ENCODE peak calls at places on chromosomes 11 and 22, in seven cellular contexts. U, L, K, T, R, J and V are unnamed samples.

GRCh38 chr11:28259177-28259843 is 151.1 kb downstream of the METTL15 start:
- DNase-seq in U (no peak), L (no peak), K (no peak), T (no peak), R (no peak), J (no peak), V (no peak)

GRCh38 chr11:94740975-94741707 is 27.0 kb upstream of the AMOTL1 start:
- DNase-seq in U (no peak), L (no peak), K (peak), T (peak), R (peak), J (peak), V (no peak)

GRCh38 chr22:29394931-29395581 is 6.7 kb upstream of the AP1B1 start:
- DNase-seq in U (peak), L (peak), K (peak), T (peak), R (peak), J (peak), V (peak)

GRCh38 chr11:128324531-128325141 is 262.7 kb downstream of the ETS1 start:
- DNase-seq in U (no peak), L (peak), K (no peak), T (no peak), R (no peak), J (no peak), V (no peak)

GRCh38 chr11:116808262-116809175 is 14.6 kb downstream of the APOA4 start:
- DNase-seq in U (no peak), L (no peak), K (peak), T (no peak), R (peak), J (no peak), V (no peak)

GRCh38 chr11:111531156-111531555 is 9.4 kb upstream of the LAYN start:
- DNase-seq in U (no peak), L (no peak), K (no peak), T (no peak), R (no peak), J (no peak), V (no peak)

GRCh38 chr11:96185220-96185768 is 157.7 kb downstream of the MAML2 start:
- DNase-seq in U (no peak), L (no peak), K (no peak), T (no peak), R (no peak), J (no peak), V (no peak)

GRCh38 chr11:88651556-88651955 is 314.0 kb upstream of the CTSC start:
- DNase-seq in U (no peak), L (no peak), K (no peak), T (no peak), R (peak), J (no peak), V (no peak)

GRCh38 chr11:73314121-73314948 is 6.3 kb downstream of the ARHGEF17 start:
- DNase-seq in U (no peak), L (no peak), K (no peak), T (peak), R (peak), J (no peak), V (no peak)

GRCh38 chr11:12771875-12772274 is 97.7 kb downstream of the TEAD1 start:
- DNase-seq in U (no peak), L (no peak), K (no peak), T (peak), R (peak), J (no peak), V (peak)

GRCh38 chr22:45196308-45196707 is 32.6 kb downstream of the NUP50 start:
- DNase-seq in U (no peak), L (no peak), K (no peak), T (no peak), R (no peak), J (no peak), V (no peak)

GRCh38 chr11:126601550-126602215 is 246.2 kb downstream of the ST3GAL4 start:
- DNase-seq in U (no peak), L (no peak), K (no peak), T (peak), R (no peak), J (no peak), V (no peak)

GRCh38 chr11:115637842-115638241 is 133.6 kb upstream of the CADM1 start:
- DNase-seq in U (no peak), L (no peak), K (no peak), T (peak), R (no peak), J (no peak), V (no peak)

GRCh38 chr22:38432264-38432663 is 22.7 kb downstream of the KCNJ4 start:
- DNase-seq in U (peak), L (no peak), K (no peak), T (peak), R (no peak), J (no peak), V (no peak)

GRCh38 chr11:15101072-15101701 is 13.5 kb upstream of the INSC start:
- DNase-seq in U (peak), L (peak), K (peak), T (peak), R (peak), J (no peak), V (peak)

GRCh38 chr11:115269193-115269592 is 235.0 kb downstream of the CADM1 start:
- DNase-seq in U (no peak), L (no peak), K (no peak), T (peak), R (no peak), J (no peak), V (no peak)

GRCh38 chr22:35564975-35565867 is 24.6 kb downstream of the RASD2 start:
- DNase-seq in U (peak), L (no peak), K (no peak), T (peak), R (peak), J (no peak), V (no peak)

GRCh38 chr11:130636672-130637463 is 188.4 kb downstream of the ADAMTS15 start:
- DNase-seq in U (no peak), L (no peak), K (no peak), T (peak), R (peak), J (peak), V (peak)

GRCh38 chr11:121291896-121292502 is 572 bp upstream of the SC5D start:
- DNase-seq in U (no peak), L (no peak), K (no peak), T (no peak), R (no peak), J (no peak), V (no peak)